ENCODE peak calls at places on chromosomes 16 and 17, in seven cellular contexts. C, Q, G, F, U, L and K are unnamed samples.

GRCh38 chr16:9934723-9935508 is 247.3 kb downstream of the GRIN2A start:
- DNase-seq in C (no peak), Q (no peak), G (no peak), F (no peak), U (no peak), L (no peak), K (no peak)

GRCh38 chr17:4678448-4679026 is 25.4 kb downstream of the PELP1 start:
- DNase-seq in C (peak; percentile 61), Q (no peak), G (peak; percentile 39), F (no peak), U (no peak), L (peak; percentile 19), K (no peak)

GRCh38 chr17:7215652-7216139 is 3.9 kb downstream of the DLG4 start:
- DNase-seq in C (peak; percentile 59), Q (no peak), G (no peak), F (no peak), U (no peak), L (no peak), K (no peak)

GRCh38 chr17:63483655-63484575 is 7.1 kb downstream of the ACE start:
- DNase-seq in C (peak; percentile 26), Q (no peak), G (no peak), F (no peak), U (no peak), L (no peak), K (no peak)

GRCh38 chr17:9002610-9003354 is 18.5 kb upstream of the NTN1 start:
- DNase-seq in C (peak; percentile 43), Q (peak; percentile 72), G (no peak), F (no peak), U (peak; percentile 67), L (no peak), K (peak; percentile 70)

GRCh38 chr16:87086156-87086555 is 231.0 kb downstream of the C16orf95 start:
- DNase-seq in C (no peak), Q (no peak), G (no peak), F (no peak), U (no peak), L (no peak), K (no peak)

GRCh38 chr17:68356949-68357455 is 65.7 kb downstream of the ARSG start:
- DNase-seq in C (no peak), Q (no peak), G (no peak), F (no peak), U (no peak), L (no peak), K (no peak)

GRCh38 chr17:65987988-65988387 is 203.9 kb downstream of the CEP112 start:
- DNase-seq in C (no peak), Q (peak; percentile 49), G (peak; percentile 76), F (peak; percentile 5), U (no peak), L (no peak), K (no peak)

GRCh38 chr17:39097159-39097519 is 54.3 kb downstream of the PLXDC1 start:
- DNase-seq in C (no peak), Q (no peak), G (no peak), F (no peak), U (no peak), L (no peak), K (no peak)

GRCh38 chr17:13775450-13775849 is 173.7 kb upstream of the HS3ST3A1 start:
- DNase-seq in C (no peak), Q (no peak), G (no peak), F (no peak), U (no peak), L (no peak), K (no peak)

GRCh38 chr16:82625066-82625968 is 1.5 kb upstream of the CDH13 start:
- DNase-seq in C (no peak), Q (no peak), G (no peak), F (no peak), U (no peak), L (no peak), K (no peak)

GRCh38 chr16:59601452-59601851 is 867.3 kb upstream of the GOT2 start:
- DNase-seq in C (no peak), Q (no peak), G (no peak), F (no peak), U (no peak), L (no peak), K (no peak)

DNA sequence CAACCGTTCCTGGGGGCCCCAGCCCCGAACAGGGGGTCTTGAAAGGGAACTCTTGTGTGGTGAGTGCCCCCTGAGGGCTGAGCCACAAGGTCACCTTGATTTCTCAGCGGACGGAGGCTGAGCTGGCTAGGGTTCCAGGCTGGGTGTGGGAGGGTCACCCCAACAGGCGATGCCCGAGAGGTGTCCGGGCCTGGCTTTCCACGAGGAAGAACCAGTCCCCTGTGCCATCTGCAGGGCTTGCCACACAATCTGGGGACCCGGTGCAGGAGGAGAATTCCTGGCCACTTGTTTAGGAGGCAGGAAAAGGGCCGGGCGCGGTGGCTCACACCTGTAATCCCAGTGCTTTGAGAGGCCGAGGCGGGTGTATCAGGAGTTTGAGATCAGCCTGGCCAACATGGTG is 16.8 kb upstream of the SLC38A10 start:
- DNase-seq in C (no peak), Q (no peak), G (no peak), F (no peak), U (no peak), L (no peak), K (no peak)
- TF ChIP-seq TAF1 in C (no peak), Q (no peak), G (no peak), F (no peak), U (no peak), L (no peak), K (no peak)

DNA sequence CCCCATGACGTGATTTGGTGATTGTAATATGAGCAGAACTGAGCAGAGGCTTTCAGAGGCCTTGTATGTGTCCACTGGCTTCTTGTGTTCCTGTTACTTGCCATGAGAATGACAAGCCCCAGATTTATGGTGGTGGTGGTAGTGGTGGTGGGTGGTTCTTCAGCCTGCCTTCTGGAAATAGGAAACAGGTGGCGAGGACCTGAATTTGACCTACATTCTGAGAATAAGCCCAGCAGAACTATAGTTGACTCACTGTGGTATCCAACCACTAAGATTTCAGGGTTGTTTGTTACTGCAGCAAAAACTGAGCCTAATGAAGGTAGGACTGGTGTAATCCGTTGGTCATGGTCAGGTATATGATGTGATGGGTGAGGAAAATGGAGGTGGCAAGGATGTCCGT is 93.0 kb downstream of the SHISA9 start:
- DNase-seq in C (no peak), Q (no peak), G (no peak), F (no peak), U (no peak), L (no peak), K (no peak)
- TF ChIP-seq TAF1 in C (no peak), Q (no peak), G (no peak), F (no peak), U (no peak), L (no peak), K (no peak)

DNA sequence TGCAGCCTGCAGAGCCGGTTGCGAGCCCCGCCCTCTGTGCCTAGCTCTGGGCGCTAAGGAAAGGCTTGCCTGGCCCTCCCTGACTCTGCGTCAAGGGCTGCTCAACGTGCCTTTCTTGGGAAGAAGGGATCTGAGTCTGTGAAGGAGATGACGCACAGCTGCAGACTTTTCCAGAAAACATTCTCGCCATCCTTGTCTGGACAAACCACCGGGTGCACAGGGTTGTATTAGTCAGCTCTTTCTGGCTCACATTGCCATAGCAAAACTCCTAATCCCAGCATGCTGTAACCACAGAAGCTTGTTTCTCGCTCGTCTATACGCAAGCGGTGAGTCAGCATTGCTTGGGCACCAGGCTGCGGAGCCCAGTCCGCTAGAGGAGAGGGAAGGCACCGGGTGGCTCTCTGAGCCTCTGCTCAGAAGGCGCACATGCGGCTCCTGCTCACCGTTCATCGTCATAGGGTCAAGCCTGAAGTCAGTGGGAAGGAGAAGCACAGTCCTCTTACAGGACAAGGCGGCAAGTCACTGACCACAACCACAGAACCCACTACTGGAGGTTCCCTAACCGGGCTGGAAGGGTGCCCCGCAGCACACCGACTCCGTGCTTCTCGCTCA is 2.2 kb upstream of the CD300H start:
- DNase-seq in C (no peak), Q (no peak), G (no peak), F (no peak), U (no peak), L (no peak), K (no peak)
- TF ChIP-seq TAF1 in C (no peak), Q (no peak), G (no peak), F (no peak), U (no peak), L (no peak), K (no peak)

DNA sequence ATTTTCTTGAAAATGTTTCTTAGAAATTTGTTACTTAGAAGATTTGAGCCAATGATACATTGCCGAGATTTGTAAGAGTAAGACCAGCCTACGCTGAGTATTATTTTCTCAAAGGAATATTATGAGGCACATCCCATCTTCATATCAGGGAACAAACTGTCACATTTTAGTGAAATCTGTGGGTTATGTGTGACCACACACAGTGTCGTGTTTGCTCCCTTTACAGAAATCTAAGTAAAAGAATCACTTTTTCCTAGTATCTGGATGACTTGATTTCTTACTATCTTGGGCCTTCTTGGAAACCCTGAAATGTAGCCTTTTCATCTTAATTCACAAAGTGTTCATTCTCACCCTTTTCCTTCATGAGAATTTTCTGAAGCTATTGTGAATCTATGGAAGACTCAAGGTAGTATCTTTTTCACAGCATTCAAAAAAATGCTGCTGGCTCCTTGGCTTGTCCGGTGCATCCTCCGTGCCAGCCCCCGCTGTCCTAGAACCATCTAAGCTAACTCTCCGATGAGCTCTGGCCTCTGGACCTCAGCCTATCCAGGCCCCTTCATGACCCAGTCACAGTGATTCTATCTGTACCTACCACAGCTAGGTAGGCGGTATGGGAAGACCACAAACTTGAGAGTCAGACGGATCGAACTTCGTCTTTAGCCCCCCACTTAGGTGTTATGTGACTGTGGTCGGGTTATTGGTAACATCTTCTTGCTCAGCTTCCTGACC is 524.3 kb downstream of the MAF start:
- DNase-seq in C (no peak), Q (no peak), G (no peak), F (no peak), U (no peak), L (no peak), K (no peak)
- TF ChIP-seq TAF1 in C (no peak), Q (no peak), G (no peak), F (no peak), U (no peak), L (no peak), K (no peak)

GRCh38 chr16:27779719-27780161 is 229.8 kb downstream of the KATNIP start:
- DNase-seq in C (peak; percentile 93), Q (peak; percentile 88), G (peak; percentile 42), F (no peak), U (no peak), L (peak; percentile 78), K (no peak)
- TF ChIP-seq TAF1 in C (no peak), Q (no peak), G (no peak), F (no peak), U (no peak), L (no peak), K (no peak)

DNA sequence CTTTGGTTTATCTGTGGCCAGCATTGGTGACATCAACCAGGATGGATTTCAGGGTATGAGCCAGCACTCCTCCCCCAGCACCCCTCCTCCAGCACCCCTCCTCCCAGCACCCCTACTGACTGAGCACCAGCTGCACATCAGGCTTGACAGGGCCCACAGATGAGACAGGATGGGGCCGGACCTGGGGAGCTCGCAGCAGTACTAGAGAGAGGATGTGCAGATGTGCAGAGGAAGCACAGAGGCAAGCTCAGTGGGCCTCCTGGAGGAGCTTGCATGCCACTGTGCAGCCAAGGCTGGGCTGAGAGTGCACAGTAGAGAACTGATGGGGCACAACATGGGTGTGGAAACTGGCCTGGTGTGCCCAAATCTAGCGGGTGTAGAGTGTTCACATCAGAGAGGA is 16.2 kb downstream of the ITGA3 start:
- DNase-seq in C (no peak), Q (no peak), G (no peak), F (no peak), U (no peak), L (no peak), K (no peak)
- TF ChIP-seq TAF1 in C (no peak), Q (no peak), G (no peak), F (no peak), U (no peak), L (no peak), K (no peak)